ENCODE peak calls at places on chromosomes 3 and 15, in four cellular contexts. One of them, this sample, is unnamed.

GRCh38 chr3:32817561-32818430 is at the start of gene TRIM71:
- DNase-seq in right cardiac atrium: no peak
- DNase-seq in suprapubic skin: peak; percentile 72
- DNase-seq in GM23248: peak; percentile 22
- DNase-seq in this sample: peak; percentile 95

GRCh38 chr3:13451301-13451673 is 28.8 kb upstream of the HDAC11 start:
- DNase-seq in right cardiac atrium: no peak
- DNase-seq in suprapubic skin: no peak
- DNase-seq in GM23248: peak; percentile 70
- DNase-seq in this sample: no peak

GRCh38 chr3:87225659-87226058 is 1.4 kb upstream of the CHMP2B start:
- DNase-seq in right cardiac atrium: peak; percentile 24
- DNase-seq in suprapubic skin: no peak
- DNase-seq in GM23248: peak; percentile 18
- DNase-seq in this sample: peak; percentile 30

GRCh38 chr3:197953881-197954280 is 3.9 kb downstream of the RPL35A start:
- DNase-seq in right cardiac atrium: no peak
- DNase-seq in suprapubic skin: no peak
- DNase-seq in GM23248: peak; percentile 43
- DNase-seq in this sample: peak; percentile 69

GRCh38 chr3:122609798-122610559 is 32.5 kb downstream of the PARP15 start:
- DNase-seq in right cardiac atrium: no peak
- DNase-seq in suprapubic skin: no peak
- DNase-seq in GM23248: peak; percentile 86
- DNase-seq in this sample: peak; percentile 88

GRCh38 chr3:52705438-52705687 is 228 bp downstream of the GLT8D1 start:
- DNase-seq in right cardiac atrium: no peak
- DNase-seq in suprapubic skin: no peak
- DNase-seq in GM23248: no peak
- DNase-seq in this sample: no peak

GRCh38 chr3:189710620-189711388 is 79.6 kb downstream of the TP63 start:
- DNase-seq in right cardiac atrium: no peak
- DNase-seq in suprapubic skin: no peak
- DNase-seq in GM23248: peak; percentile 97
- DNase-seq in this sample: peak; percentile 85

GRCh38 chr3:133996996-133997395 is 32.7 kb downstream of the SLCO2A1 start:
- DNase-seq in right cardiac atrium: no peak
- DNase-seq in suprapubic skin: peak; percentile 49
- DNase-seq in GM23248: no peak
- DNase-seq in this sample: no peak

GRCh38 chr3:55191911-55192787 is 264.3 kb upstream of the LRTM1 start:
- DNase-seq in right cardiac atrium: no peak
- DNase-seq in suprapubic skin: no peak
- DNase-seq in GM23248: peak; percentile 96
- DNase-seq in this sample: peak; percentile 77

GRCh38 chr3:126743781-126744180 is 39.7 kb downstream of the CHCHD6 start:
- DNase-seq in right cardiac atrium: no peak
- DNase-seq in suprapubic skin: peak; percentile 59
- DNase-seq in GM23248: no peak
- DNase-seq in this sample: no peak

GRCh38 chr15:90086868-90087268 is 15.4 kb downstream of the IDH2 start:
- DNase-seq in right cardiac atrium: no peak
- DNase-seq in suprapubic skin: no peak
- DNase-seq in GM23248: peak; percentile 63
- DNase-seq in this sample: peak; percentile 95

GRCh38 chr15:77616072-77616471 is 16.6 kb downstream of the LINGO1 start:
- DNase-seq in right cardiac atrium: no peak
- DNase-seq in suprapubic skin: no peak
- DNase-seq in GM23248: no peak
- DNase-seq in this sample: no peak

GRCh38 chr15:30984118-30984517 is 7.3 kb downstream of the MTMR10 start:
- DNase-seq in right cardiac atrium: no peak
- DNase-seq in suprapubic skin: no peak
- DNase-seq in GM23248: peak; percentile 2
- DNase-seq in this sample: no peak

GRCh38 chr3:58332575-58333179 is at the start of gene PXK:
- DNase-seq in right cardiac atrium: peak; percentile 94
- DNase-seq in suprapubic skin: peak; percentile 87
- DNase-seq in GM23248: peak; percentile 94
- DNase-seq in this sample: peak; percentile 95

GRCh38 chr3:61381745-61382392 is 130.6 kb upstream of the FHIT start:
- DNase-seq in right cardiac atrium: no peak
- DNase-seq in suprapubic skin: no peak
- DNase-seq in GM23248: peak; percentile 56
- DNase-seq in this sample: peak; percentile 64

GRCh38 chr15:76576526-76577279 is 240.1 kb downstream of the ISL2 start:
- DNase-seq in right cardiac atrium: peak; percentile 91
- DNase-seq in suprapubic skin: no peak
- DNase-seq in GM23248: peak; percentile 49
- DNase-seq in this sample: no peak

GRCh38 chr15:48897144-48897814 is 19.3 kb downstream of the EID1 start:
- DNase-seq in right cardiac atrium: no peak
- DNase-seq in suprapubic skin: no peak
- DNase-seq in GM23248: peak; percentile 85
- DNase-seq in this sample: peak; percentile 57

GRCh38 chr3:50262778-50263177 is 6.2 kb upstream of the SEMA3B start:
- DNase-seq in right cardiac atrium: no peak
- DNase-seq in suprapubic skin: no peak
- DNase-seq in GM23248: no peak
- DNase-seq in this sample: peak; percentile 72

GRCh38 chr3:50260942-50261441 is 8.0 kb upstream of the SEMA3B start:
- DNase-seq in right cardiac atrium: no peak
- DNase-seq in suprapubic skin: no peak
- DNase-seq in GM23248: no peak
- DNase-seq in this sample: peak; percentile 88

GRCh38 chr3:50260027-50260941 is 8.7 kb upstream of the SEMA3B start:
- DNase-seq in right cardiac atrium: peak; percentile 98
- DNase-seq in suprapubic skin: peak; percentile 95
- DNase-seq in GM23248: peak; percentile 95
- DNase-seq in this sample: peak; percentile 100

GRCh38 chr3:50259432-50260026 is 9.4 kb upstream of the SEMA3B start:
- DNase-seq in right cardiac atrium: no peak
- DNase-seq in suprapubic skin: no peak
- DNase-seq in GM23248: no peak
- DNase-seq in this sample: peak; percentile 88

GRCh38 chr3:50261505-50261904 is 7.4 kb upstream of the SEMA3B start:
- DNase-seq in right cardiac atrium: no peak
- DNase-seq in suprapubic skin: no peak
- DNase-seq in GM23248: no peak
- DNase-seq in this sample: no peak
- H3K27ac ChIP-seq in right cardiac atrium: peak overlapping the region; percentile 88
- H3K27ac ChIP-seq in suprapubic skin: peak overlapping the region; percentile 91
- H3K27ac ChIP-seq in GM23248: no peak overlapping the region
- H3K27ac ChIP-seq in this sample: no peak overlapping the region

GRCh38 chr3:178930116-178930515 is 141.5 kb downstream of the ZMAT3 start:
- DNase-seq in right cardiac atrium: no peak
- DNase-seq in suprapubic skin: no peak
- DNase-seq in GM23248: no peak
- DNase-seq in this sample: no peak
- H3K9me3 ChIP-seq in right cardiac atrium: no peaks in the 10 kb centered on the region
- H3K9me3 ChIP-seq in suprapubic skin: peaks cover 21% of the 10 kb centered on the region
- H3K9me3 ChIP-seq in GM23248: no peaks in the 10 kb centered on the region
- H3K9me3 ChIP-seq in this sample: no peaks in the 10 kb centered on the region

GRCh38 chr3:161220850-161221753 is at the start of gene NMD3:
- DNase-seq in right cardiac atrium: peak; percentile 98
- DNase-seq in suprapubic skin: peak; percentile 97
- DNase-seq in GM23248: peak; percentile 98
- DNase-seq in this sample: peak; percentile 97
- H3K27ac ChIP-seq in right cardiac atrium: peak within 1 kb of the TSS; percentile 97
- H3K27ac ChIP-seq in suprapubic skin: peak within 1 kb of the TSS; percentile 90
- H3K27ac ChIP-seq in GM23248: peak within 1 kb of the TSS; percentile 91
- H3K27ac ChIP-seq in this sample: peak within 1 kb of the TSS; percentile 90

GRCh38 chr15:27770769-27771554 is 328.2 kb downstream of the OCA2 start:
- DNase-seq in right cardiac atrium: no peak
- DNase-seq in suprapubic skin: no peak
- DNase-seq in GM23248: no peak
- DNase-seq in this sample: no peak

GRCh38 chr15:27771892-27772291 is 327.2 kb downstream of the OCA2 start:
- DNase-seq in right cardiac atrium: no peak
- DNase-seq in suprapubic skin: no peak
- DNase-seq in GM23248: no peak
- DNase-seq in this sample: no peak

GRCh38 chr15:27768731-27769510 is 330.2 kb downstream of the OCA2 start:
- DNase-seq in right cardiac atrium: no peak
- DNase-seq in suprapubic skin: no peak
- DNase-seq in GM23248: no peak
- DNase-seq in this sample: no peak

GRCh38 chr15:27769652-27770051 is 329.5 kb downstream of the OCA2 start:
- DNase-seq in right cardiac atrium: no peak
- DNase-seq in suprapubic skin: no peak
- DNase-seq in GM23248: no peak
- DNase-seq in this sample: no peak

DNA sequence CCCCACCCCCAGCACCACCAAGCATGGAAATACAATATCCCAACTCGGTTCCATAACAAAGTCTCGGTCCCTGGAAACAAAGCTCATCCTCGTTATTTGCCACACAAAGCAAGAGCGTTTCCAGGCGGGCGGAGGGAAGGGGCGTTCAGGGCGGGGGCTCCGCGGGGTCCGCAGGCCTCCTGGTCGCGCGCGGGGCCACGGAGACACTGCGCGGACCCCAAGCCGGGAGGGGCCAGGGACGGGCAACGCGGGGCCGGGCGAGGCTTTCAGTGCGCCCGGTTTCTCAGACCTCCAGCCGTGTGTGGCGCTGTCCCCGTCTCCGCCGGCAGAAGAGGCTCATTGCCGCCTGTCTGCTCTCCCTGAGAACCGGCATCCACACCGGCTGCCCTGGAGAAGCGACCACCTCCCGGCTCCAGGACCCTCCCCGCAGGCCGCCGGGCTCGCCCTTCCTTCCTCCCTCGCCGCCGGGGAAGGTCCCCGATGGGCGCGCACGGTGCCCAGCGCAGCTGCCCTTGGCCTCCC is 329.0 kb downstream of the OCA2 start:
- DNase-seq in right cardiac atrium: no peak
- DNase-seq in suprapubic skin: no peak
- DNase-seq in GM23248: no peak
- DNase-seq in this sample: no peak
- H3K9me3 ChIP-seq in right cardiac atrium: no peaks in the 10 kb centered on the region
- H3K9me3 ChIP-seq in suprapubic skin: no peaks in the 10 kb centered on the region
- H3K9me3 ChIP-seq in GM23248: no peaks in the 10 kb centered on the region
- H3K9me3 ChIP-seq in this sample: no peaks in the 10 kb centered on the region